ENCODE peak calls at places on chromosomes 7 and 10, in seven cellular contexts. H, R, Y, Q, C, S and A are unnamed samples. For H3K4me1 and H3K36me3, the result is how much of the 10 kb centered on the place peaks cover.

GRCh38 chr7:73703985-73704639 is 15.4 kb downstream of the STX1A start:
- DNase-seq in H (no peak), R (peak), Y (peak), Q (peak), C (peak), S (no peak), A (peak)

GRCh38 chr7:141144921-141145629 is 71.2 kb downstream of the TMEM178B start:
- DNase-seq in H (no peak), R (no peak), Y (no peak), Q (no peak), C (no peak), S (no peak), A (no peak)

GRCh38 chr7:66204822-66205735 is at the start of gene TPST1:
- DNase-seq in H (peak), R (peak), Y (peak), Q (peak), C (peak), S (peak), A (peak)

GRCh38 chr7:66771795-66772194 is 31.3 kb downstream of the RABGEF1 start:
- DNase-seq in H (no peak), R (no peak), Y (no peak), Q (no peak), C (no peak), S (no peak), A (no peak)

GRCh38 chr7:80453699-80454340 is 58.0 kb downstream of the GNAT3 start:
- DNase-seq in H (no peak), R (no peak), Y (peak), Q (peak), C (peak), S (no peak), A (no peak)

GRCh38 chr10:69512901-69513300 is 60.3 kb downstream of the NEUROG3 start:
- DNase-seq in H (no peak), R (no peak), Y (no peak), Q (peak), C (no peak), S (peak), A (no peak)

GRCh38 chr10:68118657-68119056 is 9.4 kb downstream of the MYPN start:
- DNase-seq in H (no peak), R (no peak), Y (no peak), Q (no peak), C (no peak), S (no peak), A (no peak)

GRCh38 chr10:77628906-77629730 is 8.5 kb downstream of the KCNMA1 start:
- DNase-seq in H (peak), R (no peak), Y (no peak), Q (no peak), C (peak), S (peak), A (no peak)

GRCh38 chr7:329691-330281 is 39.8 kb downstream of the FOXL3 start:
- DNase-seq in H (no peak), R (no peak), Y (no peak), Q (no peak), C (no peak), S (no peak), A (no peak)

GRCh38 chr7:32905175-32905662 is 13.7 kb upstream of the KBTBD2 start:
- DNase-seq in H (peak), R (peak), Y (peak), Q (peak), C (peak), S (peak), A (peak)

GRCh38 chr7:158782638-158783490 is 46.4 kb downstream of the ESYT2 start:
- DNase-seq in H (no peak), R (peak), Y (no peak), Q (peak), C (peak), S (no peak), A (no peak)

GRCh38 chr10:4120454-4120853 is 335.4 kb upstream of the KLF6 start:
- DNase-seq in H (no peak), R (no peak), Y (no peak), Q (no peak), C (no peak), S (no peak), A (peak)

GRCh38 chr7:38942431-38943051 is 33.5 kb upstream of the VPS41 start:
- DNase-seq in H (no peak), R (no peak), Y (no peak), Q (no peak), C (no peak), S (no peak), A (no peak)

GRCh38 chr7:105106473-105106872 is 92.5 kb downstream of the KMT2E start:
- DNase-seq in H (no peak), R (no peak), Y (no peak), Q (no peak), C (no peak), S (no peak), A (no peak)

GRCh38 chr7:82803411-82803810 is 359.3 kb downstream of the PCLO start:
- DNase-seq in H (no peak), R (no peak), Y (no peak), Q (no peak), C (peak), S (no peak), A (no peak)

GRCh38 chr10:4191894-4192293 is 406.9 kb upstream of the KLF6 start:
- DNase-seq in H (no peak), R (no peak), Y (no peak), Q (no peak), C (no peak), S (no peak), A (no peak)

GRCh38 chr10:97154162-97154561 is 31.6 kb downstream of the SLIT1 start:
- DNase-seq in H (no peak), R (no peak), Y (no peak), Q (no peak), C (no peak), S (no peak), A (no peak)

GRCh38 chr10:92552310-92552709 is 21.6 kb downstream of the IDE start:
- DNase-seq in H (no peak), R (no peak), Y (no peak), Q (no peak), C (no peak), S (no peak), A (no peak)

GRCh38 chr7:24980695-24981543 is 941 bp upstream of the OSBPL3 start:
- DNase-seq in H (peak), R (peak), Y (no peak), Q (peak), C (peak), S (peak), A (no peak)

GRCh38 chr7:80017101-80017500 is 117.5 kb upstream of the GNAI1 start:
- DNase-seq in H (no peak), R (no peak), Y (no peak), Q (no peak), C (peak), S (no peak), A (no peak)

GRCh38 chr7:1086588-1087461 is 1.1 kb upstream of the GPER1 start:
- DNase-seq in H (peak), R (peak), Y (peak), Q (peak), C (peak), S (peak), A (peak)

GRCh38 chr10:59456199-59456598 is 93.8 kb upstream of the FAM13C start:
- DNase-seq in H (peak), R (no peak), Y (no peak), Q (no peak), C (no peak), S (peak), A (no peak)

GRCh38 chr7:148584154-148584827 is 6.3 kb upstream of the C7orf33 start:
- DNase-seq in H (no peak), R (no peak), Y (no peak), Q (no peak), C (no peak), S (no peak), A (no peak)

GRCh38 chr10:93451244-93451947 is 30.7 kb downstream of the MYOF start:
- DNase-seq in H (no peak), R (no peak), Y (no peak), Q (no peak), C (no peak), S (no peak), A (no peak)

GRCh38 chr10:80136134-80136571 is 3.6 kb downstream of the PLAC9 start:
- DNase-seq in H (peak), R (peak), Y (no peak), Q (peak), C (peak), S (no peak), A (peak)

GRCh38 chr10:77716943-77717735 is 79.5 kb upstream of the KCNMA1 start:
- DNase-seq in H (peak), R (no peak), Y (no peak), Q (peak), C (peak), S (no peak), A (no peak)

GRCh38 chr10:71334228-71334791 is 15.3 kb downstream of the SLC29A3 start:
- DNase-seq in H (no peak), R (no peak), Y (no peak), Q (no peak), C (no peak), S (no peak), A (no peak)

GRCh38 chr7:116364469-116364868 is 135.1 kb upstream of the CAV2 start:
- DNase-seq in H (no peak), R (no peak), Y (no peak), Q (no peak), C (no peak), S (no peak), A (no peak)

GRCh38 chr10:58857251-58857650 is 319.2 kb upstream of the PHYHIPL start:
- DNase-seq in H (no peak), R (no peak), Y (no peak), Q (no peak), C (no peak), S (no peak), A (no peak)

GRCh38 chr10:1047937-1048336 is 982 bp downstream of the IDI1 start:
- DNase-seq in H (no peak), R (no peak), Y (peak), Q (no peak), C (no peak), S (no peak), A (peak)

GRCh38 chr7:1649751-1650326 is 20.2 kb upstream of the ELFN1 start:
- DNase-seq in H (no peak), R (no peak), Y (no peak), Q (no peak), C (no peak), S (no peak), A (no peak)

GRCh38 chr7:35379481-35379880 is 125.6 kb upstream of the TBX20 start:
- DNase-seq in H (no peak), R (no peak), Y (no peak), Q (no peak), C (no peak), S (no peak), A (peak)

GRCh38 chr10:65377687-65378086 is 1548.1 kb upstream of the LRRTM3 start:
- DNase-seq in H (no peak), R (no peak), Y (no peak), Q (no peak), C (no peak), S (no peak), A (no peak)

GRCh38 chr7:156861212-156861611 is 31.8 kb downstream of the LMBR1 start:
- DNase-seq in H (no peak), R (no peak), Y (no peak), Q (no peak), C (no peak), S (no peak), A (no peak)

GRCh38 chr7:50727711-50728110 is 55.0 kb downstream of the GRB10 start:
- DNase-seq in H (no peak), R (no peak), Y (no peak), Q (no peak), C (no peak), S (no peak), A (no peak)
- H3K4me1 ChIP-seq in H (under half), R (under half), Y (under half), Q (under half), C (under half), S (under half), A (under half)

DNA sequence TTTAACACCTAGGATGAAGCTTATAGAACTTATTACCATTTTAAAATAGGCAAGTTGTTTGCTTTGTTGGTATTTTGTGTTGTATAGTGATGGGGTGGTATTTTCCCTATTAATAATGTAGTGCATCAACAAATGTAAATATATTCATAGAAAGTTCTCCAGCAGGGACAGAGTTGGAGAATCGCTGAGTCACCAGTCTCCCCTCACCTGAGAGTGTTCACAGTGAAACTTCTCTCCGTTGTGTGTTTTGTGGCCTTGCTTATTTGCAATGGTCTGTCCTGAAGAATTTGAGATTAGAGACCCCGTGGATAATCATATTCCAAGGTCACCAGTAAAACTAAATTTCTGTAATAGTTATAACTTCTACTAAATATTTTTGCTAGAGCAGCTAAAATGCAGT is 51.0 kb downstream of the HDAC9 start:
- DNase-seq in H (no peak), R (no peak), Y (no peak), Q (no peak), C (no peak), S (no peak), A (no peak)
- H3K36me3 ChIP-seq in H (under half), R (under half), Y (under half), Q (under half), C (under half), S (under half), A (under half)

GRCh38 chr7:30469303-30469702 is 9.3 kb downstream of the NOD1 start:
- DNase-seq in H (peak), R (peak), Y (no peak), Q (peak), C (peak), S (peak), A (peak)
- TF ChIP-seq CTCF in H (peak), R (no peak), Y (peak), Q (peak), C (peak), S (peak), A (peak)

GRCh38 chr7:44750921-44751571 is 2.4 kb downstream of the ZMIZ2 start:
- DNase-seq in H (peak), R (no peak), Y (no peak), Q (no peak), C (peak), S (peak), A (no peak)
- H3K4me1 ChIP-seq in H (under half), R (under half), Y (under half), Q (under half), C (under half), S (under half), A (under half)

GRCh38 chr7:138569418-138569817 is 109.4 kb downstream of the TRIM24 start:
- DNase-seq in H (no peak), R (no peak), Y (no peak), Q (no peak), C (no peak), S (no peak), A (no peak)
- H3K36me3 ChIP-seq in H (under half), R (under half), Y (half or more), Q (half or more), C (under half), S (under half), A (under half)

GRCh38 chr7:37342665-37343471 is 105.8 kb downstream of the ELMO1 start:
- DNase-seq in H (no peak), R (no peak), Y (no peak), Q (no peak), C (no peak), S (peak), A (peak)
- TF ChIP-seq CTCF in H (no peak), R (no peak), Y (no peak), Q (no peak), C (no peak), S (no peak), A (no peak)

GRCh38 chr7:108009873-108010272 is 6.9 kb upstream of the LAMB1 start:
- DNase-seq in H (no peak), R (no peak), Y (no peak), Q (no peak), C (no peak), S (no peak), A (no peak)

GRCh38 chr7:108008827-108009226 is 5.9 kb upstream of the LAMB1 start:
- DNase-seq in H (no peak), R (no peak), Y (no peak), Q (no peak), C (no peak), S (no peak), A (no peak)

GRCh38 chr7:108004220-108005142 is 1.5 kb upstream of the LAMB1 start:
- DNase-seq in H (peak), R (no peak), Y (no peak), Q (peak), C (peak), S (no peak), A (no peak)

GRCh38 chr7:108007762-108008161 is 4.8 kb upstream of the LAMB1 start:
- DNase-seq in H (no peak), R (no peak), Y (no peak), Q (no peak), C (no peak), S (no peak), A (no peak)

DNA sequence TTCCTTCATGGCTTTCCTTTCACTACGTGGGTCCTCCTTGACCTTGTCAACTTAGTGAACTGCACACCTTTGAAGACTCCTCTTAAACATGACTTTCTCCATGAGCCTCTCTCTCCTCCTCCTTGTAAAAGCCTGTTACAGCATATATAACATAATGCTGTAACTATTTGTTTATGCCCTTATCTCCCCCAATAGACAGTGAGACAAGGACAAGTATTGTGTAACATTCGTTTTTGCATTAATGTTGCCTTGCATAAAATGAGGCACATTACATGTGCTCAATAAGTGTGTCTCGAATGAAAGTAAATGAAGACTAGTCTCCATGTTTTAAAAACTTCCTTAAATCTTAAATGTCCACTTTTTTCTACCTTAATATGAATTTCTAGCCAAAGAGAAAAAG is 4.3 kb upstream of the LAMB1 start:
- DNase-seq in H (no peak), R (no peak), Y (no peak), Q (peak), C (no peak), S (no peak), A (no peak)
- H3K4me1 ChIP-seq in H (under half), R (under half), Y (under half), Q (under half), C (under half), S (under half), A (under half)

GRCh38 chr7:44393238-44394111 is 68.1 kb upstream of the CAMK2B start:
- DNase-seq in H (no peak), R (no peak), Y (no peak), Q (no peak), C (no peak), S (no peak), A (no peak)

GRCh38 chr7:44395067-44395466 is 69.7 kb upstream of the CAMK2B start:
- DNase-seq in H (no peak), R (no peak), Y (no peak), Q (no peak), C (no peak), S (no peak), A (no peak)

GRCh38 chr7:44394112-44394447 is 68.7 kb upstream of the CAMK2B start:
- DNase-seq in H (no peak), R (no peak), Y (no peak), Q (no peak), C (no peak), S (no peak), A (peak)

GRCh38 chr7:44396498-44396897 is 71.1 kb upstream of the CAMK2B start:
- DNase-seq in H (no peak), R (no peak), Y (no peak), Q (no peak), C (no peak), S (no peak), A (no peak)

DNA sequence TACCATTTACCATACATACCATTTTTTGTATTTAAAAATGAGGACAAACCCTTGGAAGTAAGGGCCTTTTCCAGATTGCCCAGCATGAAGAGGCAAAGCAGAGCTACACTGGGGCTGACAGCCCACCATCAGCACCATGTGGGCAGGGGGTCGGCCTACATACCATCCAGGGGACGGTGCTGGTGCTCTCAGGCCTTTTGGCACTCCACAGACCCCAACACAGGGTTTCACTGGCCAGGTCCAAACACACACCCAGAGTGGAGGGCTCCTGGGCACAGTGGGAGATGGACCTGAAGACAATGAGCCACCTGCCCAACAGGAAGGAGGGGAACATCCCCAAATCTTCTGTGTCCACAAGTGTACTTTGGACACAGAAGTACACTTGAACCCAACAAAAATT is 69.2 kb upstream of the CAMK2B start:
- DNase-seq in H (no peak), R (no peak), Y (no peak), Q (no peak), C (no peak), S (no peak), A (no peak)
- H3K36me3 ChIP-seq in H (under half), R (under half), Y (under half), Q (under half), C (under half), S (under half), A (under half)